ENCODE peak calls at places on chromosomes 3 and 15, in seven cellular contexts. Y is esophagus squamous epithelium; G is CD4-positive, alpha-beta T cell; Z is tibial artery; P is IMR-90; C is left lung; T is cardiac muscle cell. N is an unnamed sample.

GRCh38 chr3:106836906-106837305 is 540.3 kb upstream of the CCDC54 start:
- DNase-seq in Y (no peak), C (no peak), Z (no peak), T (no peak), P (no peak), G (no peak), N (no peak)

GRCh38 chr15:47292638-47293037 is 424.7 kb upstream of the SEMA6D start:
- DNase-seq in P (no peak), G (no peak), C (no peak), Y (no peak), T (no peak), Z (no peak), N (no peak)

GRCh38 chr3:52237006-52237658 is 1.8 kb downstream of the TWF2 start:
- DNase-seq in P (no peak), C (no peak), G (no peak), Z (peak; percentile 64), Y (no peak), T (no peak), N (no peak)

GRCh38 chr15:72235298-72235697 is 4.3 kb upstream of the PKM start:
- DNase-seq in G (no peak), Z (no peak), Y (no peak), P (no peak), C (no peak), T (no peak), N (no peak)

GRCh38 chr15:22949074-22949547 is 31.1 kb downstream of the CYFIP1 start:
- DNase-seq in C (no peak), G (no peak), Z (peak; percentile 87), P (peak; percentile 24), Y (no peak), T (peak; percentile 93), N (no peak)

GRCh38 chr3:11818033-11818432 is 28.7 kb downstream of the TAMM41 start:
- DNase-seq in Y (no peak), C (no peak), G (no peak), Z (no peak), P (peak; percentile 11), T (no peak), N (no peak)

GRCh38 chr15:45588199-45588910 is 1.2 kb downstream of the BLOC1S6 start:
- DNase-seq in T (peak; percentile 12), P (peak; percentile 41), Z (no peak), C (no peak), G (no peak), Y (no peak), N (no peak)

GRCh38 chr15:87712211-87712610 is 544.3 kb downstream of the NTRK3 start:
- DNase-seq in Z (no peak), P (no peak), C (no peak), Y (no peak), G (no peak), T (no peak), N (no peak)

GRCh38 chr15:70584441-70584837 is 178.9 kb downstream of the UACA start:
- DNase-seq in Y (no peak), G (no peak), Z (peak; percentile 41), T (no peak), C (no peak), P (no peak), N (no peak)

GRCh38 chr3:115469649-115470048 is 153.7 kb upstream of the GAP43 start:
- DNase-seq in G (no peak), Z (no peak), T (no peak), P (no peak), C (no peak), Y (no peak), N (no peak)

GRCh38 chr3:15269091-15269989 is 63.0 kb downstream of the SH3BP5 start:
- DNase-seq in Y (peak; percentile 54), G (peak; percentile 85), Z (peak; percentile 93), T (peak; percentile 96), C (peak; percentile 96), P (peak; percentile 96), N (peak; percentile 75)

GRCh38 chr15:83200162-83200561 is 7.5 kb downstream of the HDGFL3 start:
- DNase-seq in Z (no peak), C (no peak), P (peak; percentile 78), T (peak; percentile 36), Y (no peak), G (no peak), N (no peak)

GRCh38 chr3:116112686-116113085 is 332.6 kb downstream of the LSAMP start:
- DNase-seq in Z (no peak), P (peak; percentile 42), T (peak; percentile 22), Y (no peak), C (no peak), G (no peak), N (no peak)

GRCh38 chr15:43370310-43370974 is 401 bp downstream of the ZSCAN29 start:
- DNase-seq in C (no peak), Y (no peak), Z (peak; percentile 65), P (peak; percentile 47), G (peak; percentile 1), T (peak; percentile 39), N (no peak)

GRCh38 chr15:64536244-64536836 is 76.0 kb downstream of the ZNF609 start:
- DNase-seq in T (peak; percentile 74), Y (no peak), C (no peak), P (peak; percentile 92), Z (no peak), G (no peak), N (no peak)

GRCh38 chr3:195095704-195096036 is 175.3 kb downstream of the XXYLT1 start:
- DNase-seq in T (no peak), Y (no peak), Z (no peak), C (no peak), P (peak; percentile 52), G (no peak), N (no peak)

GRCh38 chr3:47005212-47006144 is 26.0 kb downstream of the NBEAL2 start:
- DNase-seq in C (peak; percentile 68), Z (peak; percentile 63), Y (no peak), T (no peak), G (no peak), P (no peak), N (no peak)

GRCh38 chr15:25545017-25545416 is 106.2 kb upstream of the UBE3A start:
- DNase-seq in G (no peak), T (no peak), Z (no peak), Y (no peak), P (peak; percentile 47), C (no peak), N (no peak)

GRCh38 chr3:99159220-99159762 is 257.8 kb upstream of the DCBLD2 start:
- DNase-seq in P (no peak), Y (no peak), C (no peak), G (no peak), T (no peak), Z (no peak), N (no peak)

DNA sequence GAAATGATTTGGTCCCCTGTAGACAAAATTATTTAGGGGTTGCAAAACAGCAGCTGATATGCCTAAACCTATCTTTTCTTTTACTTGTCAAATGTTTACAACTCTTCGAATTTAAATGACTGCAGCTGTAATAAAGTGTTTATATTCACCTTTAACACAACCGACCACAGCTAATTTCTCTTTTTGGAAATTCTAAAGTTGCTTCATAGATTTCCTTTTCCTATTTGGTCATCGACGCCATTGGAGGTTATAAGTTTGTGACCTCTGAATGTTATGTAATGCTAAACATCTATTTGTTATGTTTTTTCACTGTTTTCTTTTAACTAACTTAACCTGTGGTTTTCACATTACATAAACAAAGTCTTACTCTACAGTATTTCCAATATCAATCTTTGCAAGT is 1094.9 kb upstream of the EPHA6 start:
- DNase-seq in Z (no peak), T (no peak), Y (no peak), G (no peak), C (no peak), P (no peak), N (no peak)
- H3K27ac ChIP-seq in Z (no peak overlapping the region), T (no peak overlapping the region), Y (no peak overlapping the region), G (no peak overlapping the region), C (no peak overlapping the region), P (no peak overlapping the region), N (no peak overlapping the region)

GRCh38 chr3:158685151-158685550 is 12.7 kb upstream of the LXN start:
- DNase-seq in T (peak; percentile 22), P (no peak), G (no peak), Z (no peak), Y (no peak), C (no peak), N (no peak)

GRCh38 chr3:158678687-158679086 is 6.2 kb upstream of the LXN start:
- DNase-seq in T (no peak), P (no peak), Z (no peak), C (no peak), Y (no peak), G (no peak), N (no peak)

GRCh38 chr3:158680861-158681260 is 8.4 kb upstream of the LXN start:
- DNase-seq in P (no peak), G (no peak), Z (no peak), Y (no peak), C (no peak), T (no peak), N (no peak)

GRCh38 chr3:158679547-158680000 is 7.1 kb upstream of the LXN start:
- DNase-seq in G (no peak), Z (no peak), C (no peak), T (peak; percentile 29), Y (no peak), P (peak; percentile 63), N (no peak)

GRCh38 chr3:158683216-158683975 is 10.9 kb upstream of the LXN start:
- DNase-seq in T (peak; percentile 66), Y (no peak), C (no peak), G (no peak), Z (no peak), P (peak; percentile 88), N (no peak)
- H3K27ac ChIP-seq in T (no peak overlapping the region), Y (no peak overlapping the region), C (no peak overlapping the region), G (no peak overlapping the region), Z (no peak overlapping the region), P (no peak overlapping the region), N (no peak overlapping the region)

GRCh38 chr3:53703630-53704362 is 142.4 kb downstream of the CHDH start:
- DNase-seq in Y (no peak), P (no peak), C (no peak), G (no peak), T (no peak), Z (no peak), N (no peak)
- H3K27ac ChIP-seq in Y (no peak overlapping the region), P (no peak overlapping the region), C (no peak overlapping the region), G (no peak overlapping the region), T (peak overlapping the region; percentile 92), Z (no peak overlapping the region), N (no peak overlapping the region)

GRCh38 chr15:29880341-29880740 is 58.1 kb upstream of the TJP1 start:
- DNase-seq in Y (no peak), G (no peak), T (no peak), C (no peak), P (no peak), Z (no peak), N (no peak)

GRCh38 chr15:29880886-29881285 is 58.6 kb upstream of the TJP1 start:
- DNase-seq in G (no peak), Z (no peak), T (no peak), Y (no peak), P (no peak), C (no peak), N (no peak)

GRCh38 chr15:29887719-29888118 is 65.5 kb upstream of the TJP1 start:
- DNase-seq in G (no peak), T (no peak), Y (no peak), Z (no peak), C (no peak), P (peak; percentile 84), N (no peak)

GRCh38 chr15:29885183-29885582 is 62.9 kb upstream of the TJP1 start:
- DNase-seq in C (no peak), Y (no peak), Z (no peak), P (no peak), G (no peak), T (no peak), N (no peak)

DNA sequence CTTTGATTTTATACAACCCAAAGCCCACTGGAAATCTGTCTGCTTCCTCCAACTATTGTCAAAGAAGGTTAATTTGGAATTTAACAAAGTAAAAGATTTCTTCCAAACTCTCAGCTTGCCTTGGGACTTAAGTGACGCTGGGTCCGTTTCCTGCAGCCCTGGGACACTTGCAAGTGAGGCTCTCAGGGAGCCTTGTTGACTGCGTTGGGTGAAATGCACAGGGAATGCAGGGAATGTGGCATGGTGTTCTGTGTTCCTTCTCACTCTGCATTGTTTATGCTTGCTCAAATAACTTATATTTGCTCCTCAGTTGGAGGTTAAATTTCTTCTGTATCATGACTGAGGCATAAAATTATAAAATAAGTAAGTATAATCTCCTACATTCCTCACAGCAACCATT is 60.9 kb upstream of the TJP1 start:
- DNase-seq in P (peak; percentile 29), G (no peak), T (no peak), Z (no peak), Y (no peak), C (no peak), N (no peak)
- H3K27ac ChIP-seq in P (peak overlapping the region; percentile 26), G (no peak overlapping the region), T (peak overlapping the region; percentile 61), Z (peak overlapping the region; percentile 84), Y (no peak overlapping the region), C (no peak overlapping the region), N (peak overlapping the region; percentile 23)